ENCODE peak calls at places on chromosomes 4 and X, in eight cellular contexts. L is right lobe of liver, O is kidney epithelial cell, T is IMR-90, J is psoas muscle, F is AG10803, U is left lung, X is pancreas. K is an unnamed sample.

GRCh38 chr4:100591156-100591876 is 73.5 kb upstream of the EMCN start:
- DNase-seq in L (no peak), O (no peak), T (no peak), J (peak; percentile 15), F (no peak), U (peak; percentile 69), X (peak; percentile 83), K (peak; percentile 27)

GRCh38 chr4:88616275-88616996 is 24.2 kb downstream of the HERC3 start:
- DNase-seq in L (no peak), O (no peak), T (peak; percentile 77), J (peak; percentile 43), F (peak; percentile 98), U (no peak), X (no peak), K (peak; percentile 92)

GRCh38 chr4:155734065-155734464 is 24.8 kb upstream of the GUCY1B1 start:
- DNase-seq in L (no peak), O (no peak), T (peak; percentile 61), J (no peak), F (peak; percentile 4), U (no peak), X (no peak), K (no peak)

GRCh38 chr4:41757521-41758156 is 9.1 kb upstream of the PHOX2B start:
- DNase-seq in L (no peak), O (no peak), T (no peak), J (no peak), F (no peak), U (no peak), X (no peak), K (no peak)

GRCh38 chr4:113248320-113248719 is 198.9 kb downstream of the ANK2 start:
- DNase-seq in L (no peak), O (no peak), T (no peak), J (no peak), F (no peak), U (no peak), X (no peak), K (no peak)

GRCh38 chr4:128358903-128359260 is 71.3 kb upstream of the PGRMC2 start:
- DNase-seq in L (no peak), O (no peak), T (no peak), J (no peak), F (peak; percentile 60), U (no peak), X (no peak), K (no peak)

GRCh38 chrX:40012039-40012799 is 85.5 kb downstream of the BCOR start:
- DNase-seq in L (no peak), O (no peak), T (peak; percentile 71), J (peak; percentile 41), F (peak; percentile 42), U (no peak), X (no peak), K (peak; percentile 31)

GRCh38 chrX:12789976-12790375 is 1.2 kb upstream of the PRPS2 start:
- DNase-seq in L (no peak), O (no peak), T (no peak), J (no peak), F (no peak), U (no peak), X (no peak), K (peak; percentile 49)

GRCh38 chrX:48714573-48714972 is 18.0 kb downstream of the SUV39H1 start:
- DNase-seq in L (no peak), O (no peak), T (peak; percentile 17), J (no peak), F (peak; percentile 33), U (no peak), X (no peak), K (peak; percentile 37)

GRCh38 chrX:121433289-121433688 is 385.9 kb downstream of the GLUD2 start:
- DNase-seq in L (no peak), O (no peak), T (no peak), J (no peak), F (no peak), U (no peak), X (no peak), K (no peak)

GRCh38 chr4:71389149-71389840 is 50.5 kb downstream of the SLC4A4 start:
- DNase-seq in L (no peak), O (no peak), T (peak; percentile 81), J (no peak), F (peak; percentile 6), U (no peak), X (peak; percentile 17), K (peak; percentile 77)

GRCh38 chr4:147078875-147079658 is 133.4 kb upstream of the TTC29 start:
- DNase-seq in L (no peak), O (no peak), T (no peak), J (no peak), F (no peak), U (no peak), X (no peak), K (peak; percentile 53)

GRCh38 chrX:104833401-104833800 is 267.4 kb downstream of the IL1RAPL2 start:
- DNase-seq in L (no peak), O (no peak), T (no peak), J (no peak), F (peak; percentile 2), U (no peak), X (no peak), K (peak; percentile 4)

GRCh38 chr4:132818091-132818490 is 331.0 kb upstream of the PCDH10 start:
- DNase-seq in L (no peak), O (no peak), T (no peak), J (no peak), F (no peak), U (no peak), X (no peak), K (no peak)

GRCh38 chrX:84156831-84157230 is 31.2 kb downstream of the RPS6KA6 start:
- DNase-seq in L (no peak), O (no peak), T (no peak), J (no peak), F (no peak), U (no peak), X (no peak), K (no peak)

GRCh38 chrX:134692990-134693389 is 34.7 kb upstream of the PLAC1 start:
- DNase-seq in L (no peak), O (no peak), T (peak; percentile 78), J (no peak), F (peak; percentile 67), U (no peak), X (no peak), K (peak; percentile 83)

GRCh38 chr4:18736551-18736950 is 715.0 kb upstream of the LCORL start:
- DNase-seq in L (no peak), O (no peak), T (no peak), J (no peak), F (no peak), U (no peak), X (no peak), K (no peak)

GRCh38 chr4:706834-707598 is 1.4 kb downstream of the PCGF3 start:
- DNase-seq in L (no peak), O (no peak), T (no peak), J (no peak), F (no peak), U (no peak), X (no peak), K (no peak)
- H3K4me3 ChIP-seq in L (peak overlapping the region; percentile 18), O (peak overlapping the region; percentile 94), T (peak overlapping the region; percentile 97), J (peak overlapping the region; percentile 58), F (peak overlapping the region; percentile 85), U (peak overlapping the region; percentile 78), X (peak overlapping the region; percentile 31), K (peak overlapping the region; percentile 78)

GRCh38 chrX:111360839-111361238 is 51.2 kb downstream of the DCX start:
- DNase-seq in L (no peak), O (no peak), T (no peak), J (no peak), F (no peak), U (no peak), X (no peak), K (no peak)
- TF ChIP-seq CTCF in L (no peak), O (no peak), T (no peak), J (no peak), F (no peak), U (no peak), X (no peak), K (no peak)

GRCh38 chrX:154370882-154371770 is 3.3 kb downstream of the FLNA start:
- DNase-seq in L (peak; percentile 92), O (peak; percentile 49), T (peak; percentile 89), J (peak; percentile 94), F (peak; percentile 94), U (peak; percentile 95), X (peak; percentile 84), K (peak; percentile 91)

GRCh38 chrX:154372612-154373022 is 1.8 kb downstream of the FLNA start:
- DNase-seq in L (no peak), O (peak; percentile 41), T (peak; percentile 65), J (no peak), F (peak; percentile 54), U (no peak), X (no peak), K (no peak)

GRCh38 chrX:154373340-154374306 is 811 bp downstream of the FLNA start:
- DNase-seq in L (no peak), O (no peak), T (peak; percentile 83), J (no peak), F (peak; percentile 84), U (peak; percentile 63), X (peak; percentile 73), K (peak; percentile 80)

GRCh38 chrX:154370300-154370881 is 4.0 kb downstream of the FLNA start:
- DNase-seq in L (no peak), O (no peak), T (no peak), J (peak; percentile 43), F (no peak), U (no peak), X (no peak), K (peak; percentile 41)

GRCh38 chrX:154371771-154372300 is 2.6 kb downstream of the FLNA start:
- DNase-seq in L (no peak), O (no peak), T (no peak), J (no peak), F (no peak), U (no peak), X (no peak), K (no peak)
- H3K4me3 ChIP-seq in L (peak overlapping the region; percentile 35), O (peak overlapping the region; percentile 43), T (peak overlapping the region; percentile 90), J (peak overlapping the region; percentile 69), F (peak overlapping the region; percentile 78), U (peak overlapping the region; percentile 72), X (peak overlapping the region; percentile 31), K (peak overlapping the region; percentile 66)

DNA sequence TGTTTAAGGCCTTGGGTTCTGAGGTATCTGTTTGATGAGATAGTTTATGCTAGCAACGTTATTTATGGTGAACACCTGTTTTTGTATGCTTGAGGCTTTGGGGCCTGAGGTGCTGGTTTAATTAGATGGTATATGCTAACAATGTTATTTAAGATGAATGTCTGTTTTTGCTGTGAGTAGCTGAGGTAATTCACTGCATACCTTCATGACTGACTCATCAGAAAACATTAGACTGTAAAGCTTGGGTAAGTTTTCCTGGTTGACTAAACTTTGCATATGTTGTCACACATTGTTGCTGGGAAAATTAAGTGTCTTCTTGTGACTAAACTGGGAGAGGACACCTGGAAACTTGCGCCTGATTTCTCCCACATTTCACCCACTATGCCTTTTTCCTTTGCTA is 1026.6 kb downstream of the RAPGEF2 start:
- DNase-seq in L (no peak), O (peak; percentile 96), T (no peak), J (no peak), F (no peak), U (no peak), X (no peak), K (no peak)
- TF ChIP-seq CTCF in L (no peak), O (no peak), T (no peak), J (no peak), F (no peak), U (no peak), X (no peak), K (no peak)

DNA sequence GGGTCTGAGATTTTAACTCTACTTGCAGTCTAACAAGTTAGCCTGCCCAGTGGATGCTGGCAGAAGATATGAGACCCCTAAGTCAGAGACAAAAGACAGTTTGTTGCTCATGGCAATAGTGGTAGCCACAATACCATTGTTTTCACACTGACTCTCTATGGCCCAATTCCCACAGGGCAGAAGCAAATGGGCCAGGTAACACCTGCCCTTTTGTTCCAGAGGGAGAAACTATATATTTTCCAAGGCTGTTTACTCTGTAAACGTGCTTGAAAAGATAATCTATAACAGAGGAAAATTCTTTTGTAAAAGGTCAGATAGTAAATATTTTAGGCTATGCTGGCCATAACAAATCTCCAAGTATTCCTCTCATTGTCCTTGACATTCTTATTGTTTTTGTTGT is 57.2 kb upstream of the NPNT start:
- DNase-seq in L (no peak), O (no peak), T (no peak), J (no peak), F (no peak), U (no peak), X (no peak), K (no peak)
- H3K4me3 ChIP-seq in L (no peak overlapping the region), O (no peak overlapping the region), T (no peak overlapping the region), J (no peak overlapping the region), F (no peak overlapping the region), U (no peak overlapping the region), X (no peak overlapping the region), K (no peak overlapping the region)